ENCODE peak calls at places on chromosomes 4 and X, in nine cellular contexts. One of them, this sample, is unnamed. For H3K4me1, the result is how much of the 10 kb centered on the place peaks cover.

GRCh38 chrX:2697306-2697705 is 6.2 kb downstream of the CD99 start:
- DNase-seq in stomach: no peak
- DNase-seq in HCT116: no peak
- DNase-seq in suprapubic skin: no peak
- DNase-seq in upper lobe of left lung: no peak
- DNase-seq in heart left ventricle: peak
- DNase-seq in tibial nerve: no peak
- DNase-seq in sigmoid colon: no peak
- DNase-seq in IMR-90: no peak
- DNase-seq in this sample: peak

GRCh38 chr4:137660211-137660610 is 127.9 kb upstream of the PCDH18 start:
- DNase-seq in stomach: no peak
- DNase-seq in HCT116: no peak
- DNase-seq in suprapubic skin: no peak
- DNase-seq in upper lobe of left lung: no peak
- DNase-seq in heart left ventricle: no peak
- DNase-seq in tibial nerve: no peak
- DNase-seq in sigmoid colon: no peak
- DNase-seq in IMR-90: peak
- DNase-seq in this sample: no peak

GRCh38 chr4:29467044-29467717 is 1253.0 kb upstream of the PCDH7 start:
- DNase-seq in stomach: no peak
- DNase-seq in HCT116: no peak
- DNase-seq in suprapubic skin: no peak
- DNase-seq in upper lobe of left lung: no peak
- DNase-seq in heart left ventricle: no peak
- DNase-seq in tibial nerve: no peak
- DNase-seq in sigmoid colon: no peak
- DNase-seq in IMR-90: peak
- DNase-seq in this sample: no peak

GRCh38 chr4:153929651-153930050 is 140.8 kb upstream of the SFRP2 start:
- DNase-seq in stomach: no peak
- DNase-seq in HCT116: no peak
- DNase-seq in suprapubic skin: no peak
- DNase-seq in upper lobe of left lung: no peak
- DNase-seq in heart left ventricle: no peak
- DNase-seq in tibial nerve: no peak
- DNase-seq in sigmoid colon: no peak
- DNase-seq in IMR-90: no peak
- DNase-seq in this sample: no peak

GRCh38 chr4:145842224-145842887 is 96.3 kb downstream of the ZNF827 start:
- DNase-seq in stomach: no peak
- DNase-seq in HCT116: no peak
- DNase-seq in suprapubic skin: no peak
- DNase-seq in upper lobe of left lung: no peak
- DNase-seq in heart left ventricle: no peak
- DNase-seq in tibial nerve: no peak
- DNase-seq in sigmoid colon: no peak
- DNase-seq in IMR-90: no peak
- DNase-seq in this sample: no peak

GRCh38 chrX:39012561-39013209 is 211.4 kb downstream of the MID1IP1 start:
- DNase-seq in stomach: no peak
- DNase-seq in HCT116: no peak
- DNase-seq in suprapubic skin: no peak
- DNase-seq in upper lobe of left lung: no peak
- DNase-seq in heart left ventricle: no peak
- DNase-seq in tibial nerve: no peak
- DNase-seq in sigmoid colon: no peak
- DNase-seq in IMR-90: peak
- DNase-seq in this sample: no peak

GRCh38 chrX:77788050-77788449 is 2.0 kb upstream of the ATRX start:
- DNase-seq in stomach: no peak
- DNase-seq in HCT116: peak
- DNase-seq in suprapubic skin: no peak
- DNase-seq in upper lobe of left lung: no peak
- DNase-seq in heart left ventricle: no peak
- DNase-seq in tibial nerve: no peak
- DNase-seq in sigmoid colon: no peak
- DNase-seq in IMR-90: peak
- DNase-seq in this sample: no peak

GRCh38 chrX:18354369-18355329 is at the start of gene SCML2:
- DNase-seq in stomach: peak
- DNase-seq in HCT116: no peak
- DNase-seq in suprapubic skin: no peak
- DNase-seq in upper lobe of left lung: peak
- DNase-seq in heart left ventricle: peak
- DNase-seq in tibial nerve: no peak
- DNase-seq in sigmoid colon: peak
- DNase-seq in IMR-90: peak
- DNase-seq in this sample: peak

GRCh38 chr4:93646225-93646930 is 182.2 kb upstream of the ATOH1 start:
- DNase-seq in stomach: no peak
- DNase-seq in HCT116: no peak
- DNase-seq in suprapubic skin: no peak
- DNase-seq in upper lobe of left lung: no peak
- DNase-seq in heart left ventricle: no peak
- DNase-seq in tibial nerve: no peak
- DNase-seq in sigmoid colon: no peak
- DNase-seq in IMR-90: peak
- DNase-seq in this sample: no peak

GRCh38 chrX:37423864-37424569 is 74.9 kb downstream of the PRRG1 start:
- DNase-seq in stomach: no peak
- DNase-seq in HCT116: no peak
- DNase-seq in suprapubic skin: no peak
- DNase-seq in upper lobe of left lung: no peak
- DNase-seq in heart left ventricle: no peak
- DNase-seq in tibial nerve: no peak
- DNase-seq in sigmoid colon: no peak
- DNase-seq in IMR-90: peak
- DNase-seq in this sample: no peak

GRCh38 chrX:32774966-32775365 is 436.4 kb downstream of the DMD start:
- DNase-seq in stomach: no peak
- DNase-seq in HCT116: no peak
- DNase-seq in suprapubic skin: no peak
- DNase-seq in upper lobe of left lung: no peak
- DNase-seq in heart left ventricle: no peak
- DNase-seq in tibial nerve: no peak
- DNase-seq in sigmoid colon: no peak
- DNase-seq in IMR-90: no peak
- DNase-seq in this sample: no peak

GRCh38 chr4:102778720-102779119 is 18.0 kb upstream of the MANBA start:
- DNase-seq in stomach: peak
- DNase-seq in HCT116: no peak
- DNase-seq in suprapubic skin: no peak
- DNase-seq in upper lobe of left lung: no peak
- DNase-seq in heart left ventricle: no peak
- DNase-seq in tibial nerve: no peak
- DNase-seq in sigmoid colon: no peak
- DNase-seq in IMR-90: no peak
- DNase-seq in this sample: peak

GRCh38 chr4:185395255-185395955 is at the start of gene LRP2BP:
- DNase-seq in stomach: no peak
- DNase-seq in HCT116: no peak
- DNase-seq in suprapubic skin: no peak
- DNase-seq in upper lobe of left lung: no peak
- DNase-seq in heart left ventricle: no peak
- DNase-seq in tibial nerve: no peak
- DNase-seq in sigmoid colon: no peak
- DNase-seq in IMR-90: no peak
- DNase-seq in this sample: no peak

GRCh38 chrX:129636175-129636681 is 18.5 kb downstream of the APLN start:
- DNase-seq in stomach: no peak
- DNase-seq in HCT116: no peak
- DNase-seq in suprapubic skin: no peak
- DNase-seq in upper lobe of left lung: no peak
- DNase-seq in heart left ventricle: no peak
- DNase-seq in tibial nerve: no peak
- DNase-seq in sigmoid colon: no peak
- DNase-seq in IMR-90: no peak
- DNase-seq in this sample: no peak

GRCh38 chr4:100907465-100908454 is 389.9 kb upstream of the EMCN start:
- DNase-seq in stomach: no peak
- DNase-seq in HCT116: no peak
- DNase-seq in suprapubic skin: no peak
- DNase-seq in upper lobe of left lung: no peak
- DNase-seq in heart left ventricle: no peak
- DNase-seq in tibial nerve: no peak
- DNase-seq in sigmoid colon: no peak
- DNase-seq in IMR-90: peak
- DNase-seq in this sample: no peak

GRCh38 chr4:69649629-69650028 is 3.4 kb downstream of the UGT2A1 start:
- DNase-seq in stomach: no peak
- DNase-seq in HCT116: no peak
- DNase-seq in suprapubic skin: no peak
- DNase-seq in upper lobe of left lung: no peak
- DNase-seq in heart left ventricle: no peak
- DNase-seq in tibial nerve: no peak
- DNase-seq in sigmoid colon: no peak
- DNase-seq in IMR-90: no peak
- DNase-seq in this sample: no peak

GRCh38 chr4:53582194-53582593 is 9.1 kb downstream of the LNX1 start:
- DNase-seq in stomach: no peak
- DNase-seq in HCT116: no peak
- DNase-seq in suprapubic skin: no peak
- DNase-seq in upper lobe of left lung: no peak
- DNase-seq in heart left ventricle: no peak
- DNase-seq in tibial nerve: no peak
- DNase-seq in sigmoid colon: no peak
- DNase-seq in IMR-90: no peak
- DNase-seq in this sample: no peak

GRCh38 chr4:84846985-84847384 is 119.5 kb downstream of the WDFY3 start:
- DNase-seq in stomach: no peak
- DNase-seq in HCT116: no peak
- DNase-seq in suprapubic skin: no peak
- DNase-seq in upper lobe of left lung: no peak
- DNase-seq in heart left ventricle: no peak
- DNase-seq in tibial nerve: no peak
- DNase-seq in sigmoid colon: no peak
- DNase-seq in IMR-90: no peak
- DNase-seq in this sample: no peak
- H3K4me1 ChIP-seq in stomach: under half
- H3K4me1 ChIP-seq in HCT116: under half
- H3K4me1 ChIP-seq in suprapubic skin: under half
- H3K4me1 ChIP-seq in upper lobe of left lung: under half
- H3K4me1 ChIP-seq in heart left ventricle: under half
- H3K4me1 ChIP-seq in tibial nerve: under half
- H3K4me1 ChIP-seq in sigmoid colon: under half
- H3K4me1 ChIP-seq in IMR-90: under half
- H3K4me1 ChIP-seq in this sample: under half

GRCh38 chr4:73776363-73776762 is 36.0 kb downstream of the CXCL8 start:
- DNase-seq in stomach: peak
- DNase-seq in HCT116: no peak
- DNase-seq in suprapubic skin: no peak
- DNase-seq in upper lobe of left lung: no peak
- DNase-seq in heart left ventricle: peak
- DNase-seq in tibial nerve: peak
- DNase-seq in sigmoid colon: peak
- DNase-seq in IMR-90: peak
- DNase-seq in this sample: peak
- TF ChIP-seq POLR2A in stomach: no peak
- TF ChIP-seq POLR2A in HCT116: no peak
- TF ChIP-seq POLR2A in suprapubic skin: no peak
- TF ChIP-seq POLR2A in upper lobe of left lung: no peak
- TF ChIP-seq POLR2A in heart left ventricle: no peak
- TF ChIP-seq POLR2A in tibial nerve: no peak
- TF ChIP-seq POLR2A in sigmoid colon: no peak
- TF ChIP-seq POLR2A in IMR-90: no peak
- TF ChIP-seq POLR2A in this sample: no peak

DNA sequence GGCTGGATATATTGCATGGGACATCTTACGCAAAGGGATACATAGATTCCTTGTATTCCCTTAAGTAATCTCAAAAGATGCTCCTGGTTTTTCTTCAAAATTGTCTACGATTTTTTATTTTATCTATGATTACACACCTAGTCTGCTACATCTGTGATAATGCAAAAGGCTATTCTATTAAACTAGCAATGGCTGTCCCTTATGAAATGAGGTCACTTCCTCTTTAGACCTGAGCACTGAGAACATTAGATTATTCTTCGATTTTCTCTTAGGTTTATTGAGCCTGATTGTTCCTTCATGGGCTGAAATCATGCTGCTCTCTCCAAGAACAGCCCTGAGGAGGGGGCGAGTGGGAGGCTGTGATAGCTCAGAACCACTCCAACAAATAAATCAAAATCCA is 126.8 kb upstream of the ENPP6 start:
- DNase-seq in stomach: no peak
- DNase-seq in HCT116: no peak
- DNase-seq in suprapubic skin: no peak
- DNase-seq in upper lobe of left lung: no peak
- DNase-seq in heart left ventricle: no peak
- DNase-seq in tibial nerve: no peak
- DNase-seq in sigmoid colon: no peak
- DNase-seq in IMR-90: no peak
- DNase-seq in this sample: no peak
- H3K4me1 ChIP-seq in stomach: half or more
- H3K4me1 ChIP-seq in HCT116: under half
- H3K4me1 ChIP-seq in suprapubic skin: half or more
- H3K4me1 ChIP-seq in upper lobe of left lung: half or more
- H3K4me1 ChIP-seq in heart left ventricle: half or more
- H3K4me1 ChIP-seq in tibial nerve: under half
- H3K4me1 ChIP-seq in sigmoid colon: under half
- H3K4me1 ChIP-seq in IMR-90: under half
- H3K4me1 ChIP-seq in this sample: half or more

GRCh38 chrX:5278908-5279307 is 949.8 kb downstream of the NLGN4X start:
- DNase-seq in stomach: no peak
- DNase-seq in HCT116: no peak
- DNase-seq in suprapubic skin: no peak
- DNase-seq in upper lobe of left lung: no peak
- DNase-seq in heart left ventricle: no peak
- DNase-seq in tibial nerve: no peak
- DNase-seq in sigmoid colon: no peak
- DNase-seq in IMR-90: no peak
- DNase-seq in this sample: no peak
- TF ChIP-seq POLR2A in stomach: no peak
- TF ChIP-seq POLR2A in HCT116: no peak
- TF ChIP-seq POLR2A in suprapubic skin: no peak
- TF ChIP-seq POLR2A in upper lobe of left lung: no peak
- TF ChIP-seq POLR2A in heart left ventricle: no peak
- TF ChIP-seq POLR2A in tibial nerve: no peak
- TF ChIP-seq POLR2A in sigmoid colon: no peak
- TF ChIP-seq POLR2A in IMR-90: no peak
- TF ChIP-seq POLR2A in this sample: no peak

GRCh38 chr4:141642068-141642467 is 5.7 kb downstream of the IL15 start:
- DNase-seq in stomach: no peak
- DNase-seq in HCT116: no peak
- DNase-seq in suprapubic skin: no peak
- DNase-seq in upper lobe of left lung: no peak
- DNase-seq in heart left ventricle: no peak
- DNase-seq in tibial nerve: no peak
- DNase-seq in sigmoid colon: no peak
- DNase-seq in IMR-90: no peak
- DNase-seq in this sample: no peak
- H3K4me1 ChIP-seq in stomach: under half
- H3K4me1 ChIP-seq in HCT116: under half
- H3K4me1 ChIP-seq in suprapubic skin: under half
- H3K4me1 ChIP-seq in upper lobe of left lung: under half
- H3K4me1 ChIP-seq in heart left ventricle: under half
- H3K4me1 ChIP-seq in tibial nerve: under half
- H3K4me1 ChIP-seq in sigmoid colon: under half
- H3K4me1 ChIP-seq in IMR-90: under half
- H3K4me1 ChIP-seq in this sample: under half

GRCh38 chr4:77157859-77158486 is 966 bp downstream of the CCNG2 start:
- DNase-seq in stomach: peak
- DNase-seq in HCT116: peak
- DNase-seq in suprapubic skin: peak
- DNase-seq in upper lobe of left lung: peak
- DNase-seq in heart left ventricle: peak
- DNase-seq in tibial nerve: peak
- DNase-seq in sigmoid colon: peak
- DNase-seq in IMR-90: peak
- DNase-seq in this sample: peak
- TF ChIP-seq POLR2A in stomach: no peak
- TF ChIP-seq POLR2A in HCT116: no peak
- TF ChIP-seq POLR2A in suprapubic skin: no peak
- TF ChIP-seq POLR2A in upper lobe of left lung: no peak
- TF ChIP-seq POLR2A in heart left ventricle: no peak
- TF ChIP-seq POLR2A in tibial nerve: peak
- TF ChIP-seq POLR2A in sigmoid colon: no peak
- TF ChIP-seq POLR2A in IMR-90: peak
- TF ChIP-seq POLR2A in this sample: peak

This sample was measured in body of pancreas.